ENCODE peak calls at places on chromosomes 1 and 21, in nine cellular contexts. N, V, U, X, O, D, L, M and Q are unnamed samples.

GRCh38 chr1:17741052-17741451 is 14.1 kb upstream of the ACTL8 start:
- DNase-seq in N (no peak), V (no peak), U (no peak), X (no peak), O (no peak), D (no peak), L (no peak), M (no peak), Q (no peak)

GRCh38 chr1:15422871-15423270 is 13.2 kb downstream of the EFHD2 start:
- DNase-seq in N (no peak), V (no peak), U (no peak), X (no peak), O (no peak), D (no peak), L (no peak), M (no peak), Q (no peak)

GRCh38 chr1:20470174-20470573 is 15.8 kb downstream of the CAMK2N1 start:
- DNase-seq in N (no peak), V (no peak), U (no peak), X (no peak), O (no peak), D (no peak), L (no peak), M (peak; percentile 48), Q (peak; percentile 92)

GRCh38 chr1:209715314-209715713 is 10.7 kb downstream of the HSD11B1 start:
- DNase-seq in N (no peak), V (no peak), U (no peak), X (no peak), O (no peak), D (no peak), L (no peak), M (no peak), Q (no peak)

GRCh38 chr1:165365344-165365743 is 8.8 kb upstream of the LMX1A start:
- DNase-seq in N (no peak), V (no peak), U (no peak), X (no peak), O (no peak), D (no peak), L (no peak), M (no peak), Q (no peak)

GRCh38 chr21:40936151-40936550 is 89.2 kb upstream of the DSCAM start:
- DNase-seq in N (no peak), V (no peak), U (no peak), X (no peak), O (no peak), D (no peak), L (no peak), M (no peak), Q (no peak)

GRCh38 chr1:43858324-43858723 is 75.3 kb upstream of the ARTN start:
- DNase-seq in N (no peak), V (peak; percentile 69), U (peak; percentile 17), X (no peak), O (no peak), D (peak; percentile 69), L (peak; percentile 96), M (no peak), Q (no peak)

GRCh38 chr1:24711329-24711728 is 33.9 kb upstream of the CLIC4 start:
- DNase-seq in N (no peak), V (no peak), U (no peak), X (no peak), O (no peak), D (no peak), L (no peak), M (no peak), Q (no peak)

GRCh38 chr1:19423130-19423529 is 62.2 kb downstream of the CAPZB start:
- DNase-seq in N (no peak), V (no peak), U (no peak), X (no peak), O (no peak), D (peak; percentile 45), L (no peak), M (no peak), Q (no peak)

GRCh38 chr1:161473363-161473762 is 31.9 kb upstream of the FCGR2A start:
- DNase-seq in N (no peak), V (no peak), U (peak; percentile 21), X (no peak), O (no peak), D (peak; percentile 49), L (no peak), M (peak; percentile 35), Q (no peak)

GRCh38 chr21:39142972-39143371 is 40.3 kb downstream of the PSMG1 start:
- DNase-seq in N (no peak), V (no peak), U (no peak), X (no peak), O (no peak), D (no peak), L (no peak), M (no peak), Q (no peak)

GRCh38 chr1:184838374-184838995 is 83.8 kb upstream of the EDEM3 start:
- DNase-seq in N (no peak), V (peak; percentile 51), U (no peak), X (no peak), O (no peak), D (peak; percentile 83), L (peak; percentile 69), M (peak; percentile 40), Q (peak; percentile 50)

GRCh38 chr1:184188091-184188490 is 136.6 kb downstream of the TSEN15 start:
- DNase-seq in N (no peak), V (no peak), U (no peak), X (no peak), O (no peak), D (no peak), L (no peak), M (no peak), Q (no peak)

GRCh38 chr21:14120091-14120734 is 90.5 kb downstream of the LIPI start:
- DNase-seq in N (no peak), V (peak; percentile 53), U (peak; percentile 11), X (no peak), O (no peak), D (peak; percentile 10), L (no peak), M (peak; percentile 49), Q (peak; percentile 51)

DNA sequence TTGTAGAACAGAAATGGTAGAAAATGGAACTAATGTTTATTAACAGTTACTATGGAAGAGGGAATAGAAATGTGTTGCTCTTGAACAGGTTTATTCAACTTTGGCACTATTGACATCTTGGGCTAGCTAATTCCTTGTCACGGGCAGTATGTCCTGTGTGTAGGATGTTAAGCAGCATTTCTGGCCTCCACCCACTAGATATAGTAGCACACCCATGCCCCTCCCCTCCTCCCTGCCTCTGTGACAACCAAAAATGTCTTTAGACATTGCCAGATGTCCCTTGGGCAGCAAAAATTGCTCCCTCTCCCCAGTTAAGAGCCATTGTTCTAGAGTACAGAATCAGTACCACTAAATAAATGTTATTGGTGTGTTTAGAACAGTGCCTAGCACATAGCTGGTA is 91.4 kb upstream of the TPTE start:
- DNase-seq in N (no peak), V (no peak), U (no peak), X (no peak), O (no peak), D (no peak), L (no peak), M (no peak), Q (no peak)
- H3K9me3 ChIP-seq in N (no peaks in the 10 kb centered on the region), V (peaks cover 52% of the 10 kb centered on the region), U (no peaks in the 10 kb centered on the region), X (peaks cover 28% of the 10 kb centered on the region), O (peaks cover 8% of the 10 kb centered on the region), D (peaks cover 58% of the 10 kb centered on the region), L (peaks cover 44% of the 10 kb centered on the region), M (peaks cover 21% of the 10 kb centered on the region), Q (peaks cover 10% of the 10 kb centered on the region)

GRCh38 chr1:152774875-152775274 is at the start of gene LCE1F:
- DNase-seq in N (no peak), V (no peak), U (no peak), X (no peak), O (no peak), D (no peak), L (no peak), M (no peak), Q (no peak)
- H3K9me3 ChIP-seq in N (no peaks in the 10 kb centered on the region), V (peaks cover 6% of the 10 kb centered on the region), U (no peaks in the 10 kb centered on the region), X (no peaks in the 10 kb centered on the region), O (no peaks in the 10 kb centered on the region), D (no peaks in the 10 kb centered on the region), L (peaks cover 12% of the 10 kb centered on the region), M (no peaks in the 10 kb centered on the region), Q (no peaks in the 10 kb centered on the region)

GRCh38 chr1:221717491-221717865 is 24.4 kb downstream of the DUSP10 start:
- DNase-seq in N (no peak), V (no peak), U (no peak), X (no peak), O (no peak), D (no peak), L (no peak), M (no peak), Q (no peak)

GRCh38 chr1:221719987-221720386 is 21.9 kb downstream of the DUSP10 start:
- DNase-seq in N (no peak), V (no peak), U (no peak), X (no peak), O (no peak), D (no peak), L (no peak), M (no peak), Q (no peak)

GRCh38 chr1:221716713-221717490 is 25.0 kb downstream of the DUSP10 start:
- DNase-seq in N (no peak), V (no peak), U (no peak), X (no peak), O (no peak), D (peak; percentile 60), L (no peak), M (no peak), Q (no peak)

GRCh38 chr1:221719278-221719597 is 22.7 kb downstream of the DUSP10 start:
- DNase-seq in N (no peak), V (no peak), U (no peak), X (no peak), O (no peak), D (no peak), L (no peak), M (no peak), Q (no peak)

DNA sequence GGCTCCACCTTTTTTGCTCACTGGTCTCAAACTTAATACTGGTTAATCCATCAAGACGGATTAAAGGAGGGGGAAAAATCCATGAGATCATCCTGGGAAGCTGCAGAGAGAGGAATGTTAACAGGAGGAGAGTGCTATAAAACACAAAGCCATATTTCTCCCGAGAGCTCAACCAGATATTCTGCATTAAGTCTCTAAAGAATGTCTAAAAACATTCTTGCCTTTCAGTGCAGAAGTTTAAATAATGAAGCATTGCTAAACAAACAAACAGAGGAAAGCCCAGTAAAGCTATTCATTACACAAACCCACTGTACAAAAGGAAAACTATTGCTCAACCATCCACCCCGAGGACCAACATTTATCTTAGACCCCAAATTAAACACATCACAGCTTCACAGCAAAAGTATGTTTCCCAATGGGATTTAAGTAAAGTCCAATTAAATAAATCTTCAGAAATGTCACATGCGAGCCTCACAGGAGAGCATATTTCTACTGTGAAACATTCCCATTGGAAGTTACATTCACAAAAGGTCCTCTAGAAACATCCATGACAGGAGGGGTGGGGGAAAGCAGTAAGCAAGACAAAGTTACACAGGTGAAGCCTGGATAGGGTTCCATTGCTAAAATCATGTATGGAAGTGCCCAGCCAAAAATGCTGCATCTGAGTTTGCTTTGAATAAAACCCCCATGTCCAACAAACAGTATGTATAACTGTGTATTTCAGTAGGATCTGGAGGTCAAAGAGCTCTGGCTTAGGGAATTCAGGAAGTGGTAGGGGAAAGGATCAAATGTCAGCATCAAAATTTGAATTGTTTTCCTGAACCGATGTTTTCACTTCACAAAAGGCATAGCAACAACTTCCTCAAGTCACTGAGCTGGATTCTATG is 23.3 kb downstream of the DUSP10 start:
- DNase-seq in N (no peak), V (no peak), U (no peak), X (no peak), O (no peak), D (peak; percentile 85), L (peak; percentile 86), M (no peak), Q (no peak)
- H3K9me3 ChIP-seq in N (no peaks in the 10 kb centered on the region), V (peaks cover 4% of the 10 kb centered on the region), U (no peaks in the 10 kb centered on the region), X (peaks cover 2% of the 10 kb centered on the region), O (no peaks in the 10 kb centered on the region), D (peaks cover 6% of the 10 kb centered on the region), L (no peaks in the 10 kb centered on the region), M (no peaks in the 10 kb centered on the region), Q (no peaks in the 10 kb centered on the region)

GRCh38 chr1:90717356-90717664 is 208 bp upstream of the BARHL2 start:
- DNase-seq in N (no peak), V (no peak), U (no peak), X (no peak), O (no peak), D (no peak), L (no peak), M (no peak), Q (no peak)
- H3K9me3 ChIP-seq in N (no peaks in the 10 kb centered on the region), V (no peaks in the 10 kb centered on the region), U (peaks cover 14% of the 10 kb centered on the region), X (peaks cover 7% of the 10 kb centered on the region), O (peaks cover 4% of the 10 kb centered on the region), D (no peaks in the 10 kb centered on the region), L (peaks cover 17% of the 10 kb centered on the region), M (no peaks in the 10 kb centered on the region), Q (no peaks in the 10 kb centered on the region)